ENCODE peak calls at places on chromosomes 11 and 22, in five cellular contexts. K, X, C, N and I are unnamed samples.
A peak's percentile ranks its signal among the peaks of the same experiment; 100 is the strongest.

GRCh38 chr11:2459796-2460531 is 15.2 kb downstream of the KCNQ1 start:
- DNase-seq in K (no peak), X (no peak), C (no peak), N (no peak), I (no peak)

GRCh38 chr11:32312865-32313403 is 122.4 kb downstream of the WT1 start:
- DNase-seq in K (no peak), X (no peak), C (peak; percentile 63), N (peak; percentile 89), I (no peak)

GRCh38 chr11:71977743-71978418 is 20.8 kb upstream of the IL18BP start:
- DNase-seq in K (no peak), X (no peak), C (peak; percentile 59), N (peak; percentile 68), I (peak; percentile 34)

GRCh38 chr22:37675930-37676571 is 615 bp downstream of the LGALS1 start:
- DNase-seq in K (no peak), X (no peak), C (peak; percentile 41), N (no peak), I (no peak)

GRCh38 chr11:58628446-58628845 is 6.0 kb downstream of the CNTF start:
- DNase-seq in K (no peak), X (no peak), C (peak; percentile 31), N (no peak), I (no peak)

GRCh38 chr11:31967404-31967950 is 123.4 kb upstream of the RCN1 start:
- DNase-seq in K (no peak), X (no peak), C (no peak), N (peak; percentile 29), I (no peak)

GRCh38 chr11:55658031-55658573 is 3.9 kb upstream of the OR4C6 start:
- DNase-seq in K (no peak), X (no peak), C (no peak), N (no peak), I (no peak)

GRCh38 chr11:69500285-69501120 is 19.0 kb downstream of the LINC01488 start:
- DNase-seq in K (no peak), X (no peak), C (no peak), N (no peak), I (no peak)

GRCh38 chr11:4125141-4125540 is 30.5 kb downstream of the RRM1 start:
- DNase-seq in K (no peak), X (no peak), C (peak; percentile 48), N (no peak), I (no peak)

GRCh38 chr11:521179-521688 is 14.1 kb downstream of the HRAS start:
- DNase-seq in K (no peak), X (no peak), C (no peak), N (no peak), I (no peak)

GRCh38 chr22:19703869-19704268 is 10.4 kb upstream of the SEPTIN5 start:
- DNase-seq in K (no peak), X (no peak), C (no peak), N (no peak), I (no peak)

GRCh38 chr11:48006301-48006992 is 26.1 kb downstream of the PTPRJ start:
- DNase-seq in K (no peak), X (no peak), C (peak; percentile 61), N (no peak), I (no peak)